ENCODE peak calls at places on chromosome 2, in nine cellular contexts. L is stimulated activated CD8-positive, alpha-beta memory T cell treated with anti-CD3 and anti-CD28 coated beads, Interleukin-2, amount 100 ng/mL, for 1 hour; H is caudate nucleus; Z is pancreas; B is central memory CD4-positive, alpha-beta T cell; V is H9; C is retina; S is GM06990; K is HFFc6. P is an unnamed sample.

GRCh38 chr2:158999458-158999857 is 31.0 kb downstream of the TANC1 start:
- DNase-seq in L (no peak), H (no peak), Z (no peak), B (no peak), V (no peak), C (no peak), S (no peak), K (no peak), P (no peak)

GRCh38 chr2:83022631-83023210 is 1436.4 kb downstream of the SUCLG1 start:
- DNase-seq in L (no peak), H (no peak), Z (no peak), B (no peak), V (no peak), C (peak; percentile 48), S (no peak), K (no peak), P (no peak)

GRCh38 chr2:192413812-192414424 is 219.2 kb upstream of the TMEFF2 start:
- DNase-seq in L (no peak), H (no peak), Z (no peak), B (no peak), V (peak; percentile 25), C (no peak), S (no peak), K (no peak), P (peak; percentile 68)

GRCh38 chr2:216671081-216671411 is 24.3 kb downstream of the IGFBP5 start:
- DNase-seq in L (no peak), H (no peak), Z (no peak), B (no peak), V (no peak), C (no peak), S (no peak), K (no peak), P (no peak)

GRCh38 chr2:240643093-240643810 is 18.0 kb downstream of the GPR35 start:
- DNase-seq in L (no peak), H (no peak), Z (no peak), B (no peak), V (peak; percentile 24), C (no peak), S (no peak), K (no peak), P (peak; percentile 55)

GRCh38 chr2:45134726-45135125 is 125.5 kb upstream of the SIX2 start:
- DNase-seq in L (no peak), H (no peak), Z (no peak), B (no peak), V (no peak), C (no peak), S (no peak), K (no peak), P (no peak)

GRCh38 chr2:66426250-66427064 is 8.5 kb upstream of the MEIS1 start:
- DNase-seq in L (no peak), H (no peak), Z (no peak), B (no peak), V (peak; percentile 59), C (peak; percentile 81), S (no peak), K (no peak), P (peak; percentile 70)

GRCh38 chr2:39256040-39256439 is 12.3 kb upstream of the CDKL4 start:
- DNase-seq in L (no peak), H (no peak), Z (no peak), B (no peak), V (no peak), C (no peak), S (no peak), K (no peak), P (no peak)

GRCh38 chr2:239720411-239721365 is 304.5 kb downstream of the NDUFA10 start:
- DNase-seq in L (no peak), H (no peak), Z (no peak), B (no peak), V (peak; percentile 15), C (peak; percentile 20), S (no peak), K (no peak), P (no peak)

GRCh38 chr2:15797946-15798281 is 142.4 kb upstream of the MYCN start:
- DNase-seq in L (no peak), H (no peak), Z (no peak), B (no peak), V (no peak), C (no peak), S (no peak), K (no peak), P (no peak)

GRCh38 chr2:49490710-49491109 is 336.4 kb upstream of the FSHR start:
- DNase-seq in L (no peak), H (no peak), Z (peak; percentile 34), B (no peak), V (peak; percentile 88), C (no peak), S (peak; percentile 6), K (no peak), P (no peak)

GRCh38 chr2:226799976-226800940 is 638 bp upstream of the IRS1 start:
- DNase-seq in L (no peak), H (no peak), Z (no peak), B (no peak), V (peak; percentile 38), C (peak; percentile 56), S (peak; percentile 19), K (no peak), P (no peak)

GRCh38 chr2:217802261-217802660 is 200.5 kb downstream of the TNS1 start:
- DNase-seq in L (no peak), H (no peak), Z (peak; percentile 8), B (no peak), V (no peak), C (no peak), S (no peak), K (no peak), P (no peak)

GRCh38 chr2:222341328-222341727 is 42.5 kb upstream of the PAX3 start:
- DNase-seq in L (no peak), H (no peak), Z (no peak), B (no peak), V (no peak), C (no peak), S (no peak), K (no peak), P (no peak)

GRCh38 chr2:74815955-74816354 is 18.0 kb upstream of the HK2 start:
- DNase-seq in L (no peak), H (no peak), Z (no peak), B (no peak), V (no peak), C (no peak), S (no peak), K (no peak), P (no peak)

GRCh38 chr2:28636491-28636890 is 115.1 kb upstream of the PPP1CB start:
- DNase-seq in L (no peak), H (no peak), Z (no peak), B (no peak), V (no peak), C (no peak), S (no peak), K (no peak), P (no peak)

GRCh38 chr2:98247383-98247782 is 98.9 kb upstream of the CNGA3 start:
- DNase-seq in L (no peak), H (no peak), Z (no peak), B (no peak), V (no peak), C (no peak), S (no peak), K (no peak), P (no peak)

GRCh38 chr2:75503048-75503607 is 57.6 kb downstream of the EVA1A start:
- DNase-seq in L (no peak), H (no peak), Z (no peak), B (no peak), V (no peak), C (no peak), S (no peak), K (peak; percentile 85), P (no peak)